ENCODE peak calls at places on chromosomes 12 and 14, in six cellular contexts. X is left lobe of liver; W is stimulated activated CD4-positive, alpha-beta T cell treated with anti-CD3 and anti-CD28 coated beads, Interleukin-1b, Interleukin-23, amount 100 ng/mL, for 48 hours; U is NCI-H146; H is left lung; D is HFF-Myc. F is an unnamed sample.

GRCh38 chr12:121829250-121829918 is 25.6 kb downstream of the SETD1B start:
- DNase-seq in X (no peak), U (no peak), W (no peak), H (no peak), D (no peak), F (no peak)

GRCh38 chr12:3698218-3698974 is 54.5 kb downstream of the CRACR2A start:
- DNase-seq in U (peak; percentile 96), X (no peak), D (peak; percentile 87), H (no peak), W (no peak), F (no peak)

GRCh38 chr14:90302529-90303303 is 29.0 kb downstream of the NRDE2 start:
- DNase-seq in W (no peak), X (no peak), H (no peak), D (no peak), U (no peak), F (no peak)

GRCh38 chr12:64680235-64680634 is 69.9 kb downstream of the RASSF3 start:
- DNase-seq in U (peak; percentile 40), W (no peak), D (no peak), X (no peak), H (no peak), F (no peak)

GRCh38 chr14:32430326-32430725 is 101.2 kb downstream of the AKAP6 start:
- DNase-seq in H (no peak), X (no peak), W (no peak), U (no peak), D (no peak), F (no peak)

GRCh38 chr14:98953544-98954346 is 318.3 kb downstream of the BCL11B start:
- DNase-seq in W (no peak), X (no peak), H (no peak), D (no peak), U (no peak), F (peak; percentile 67)

GRCh38 chr14:71574976-71575375 is 357.3 kb upstream of the RGS6 start:
- DNase-seq in W (no peak), D (peak; percentile 47), H (no peak), X (no peak), U (no peak), F (no peak)

GRCh38 chr12:29599397-29599796 is 101.9 kb upstream of the OVCH1 start:
- DNase-seq in H (no peak), U (no peak), D (no peak), W (no peak), X (no peak), F (no peak)

GRCh38 chr12:16437281-16437816 is 89.9 kb downstream of the MGST1 start:
- DNase-seq in X (no peak), D (no peak), W (no peak), H (no peak), U (no peak), F (no peak)

GRCh38 chr12:862303-862911 is 87.1 kb downstream of the RAD52 start:
- DNase-seq in U (no peak), D (no peak), W (no peak), X (no peak), H (no peak), F (no peak)

GRCh38 chr12:117140397-117141096 is 41.3 kb upstream of the TESC start:
- DNase-seq in H (no peak), X (peak; percentile 78), D (no peak), U (no peak), W (no peak), F (peak; percentile 68)

GRCh38 chr14:59356298-59356697 is 108.9 kb downstream of the GPR135 start:
- DNase-seq in X (no peak), H (no peak), W (no peak), U (no peak), D (no peak), F (no peak)

GRCh38 chr12:124609041-124609984 is 41.9 kb upstream of the NCOR2 start:
- DNase-seq in H (peak; percentile 94), D (no peak), X (peak; percentile 65), W (peak; percentile 71), U (peak; percentile 94), F (peak; percentile 79)

GRCh38 chr14:24231263-24232120 is 675 bp downstream of the NEDD8 start:
- DNase-seq in H (no peak), W (peak; percentile 32), U (peak; percentile 13), X (no peak), D (no peak), F (no peak)

GRCh38 chr12:52023182-52023975 is 16.6 kb downstream of the TAMALIN start:
- DNase-seq in X (peak; percentile 88), H (peak; percentile 99), W (peak; percentile 93), U (peak; percentile 89), D (no peak), F (peak; percentile 87)

GRCh38 chr12:122499991-122500684 is 594 bp downstream of the ZCCHC8 start:
- DNase-seq in H (peak; percentile 89), D (no peak), W (peak; percentile 36), U (peak; percentile 80), X (peak; percentile 68), F (peak; percentile 67)

GRCh38 chr12:104790296-104791125 is 167.6 kb downstream of the SLC41A2 start:
- DNase-seq in W (peak; percentile 42), H (peak; percentile 88), D (no peak), X (no peak), U (no peak), F (peak; percentile 56)

GRCh38 chr12:78931466-78931990 is 67.0 kb downstream of the SYT1 start:
- DNase-seq in U (no peak), D (no peak), W (no peak), H (no peak), X (no peak), F (no peak)

GRCh38 chr14:74902941-74903705 is 19.9 kb downstream of the RPS6KL1 start:
- DNase-seq in U (no peak), W (no peak), X (no peak), D (no peak), H (no peak), F (no peak)

GRCh38 chr14:104280902-104281767 is 142.7 kb downstream of the KIF26A start:
- DNase-seq in X (peak; percentile 94), D (no peak), U (no peak), W (no peak), H (peak; percentile 66), F (peak; percentile 94)

GRCh38 chr12:88763536-88764100 is 183.3 kb upstream of the KITLG start:
- DNase-seq in U (no peak), D (no peak), W (no peak), X (no peak), H (no peak), F (no peak)

GRCh38 chr12:123907021-123907420 is 65.6 kb downstream of the CCDC92 start:
- DNase-seq in D (no peak), H (no peak), W (no peak), U (no peak), X (no peak), F (no peak)

GRCh38 chr12:132776816-132777568 is 15.4 kb upstream of the ANKLE2 start:
- DNase-seq in H (peak; percentile 73), D (no peak), W (no peak), U (no peak), X (no peak), F (no peak)